ENCODE peak calls at places on chromosomes 2 and 18, in five cellular contexts. F, S, A, V and O are unnamed samples.

GRCh38 chr2:234548720-234549420 is 52.0 kb upstream of the ARL4C start:
- DNase-seq in S (no peak), F (no peak), A (peak), V (no peak), O (no peak)

GRCh38 chr2:60554649-60555065 is 1.2 kb upstream of the BCL11A start:
- DNase-seq in F (no peak), S (no peak), V (peak), A (no peak), O (no peak)

GRCh38 chr2:184371641-184372040 is 226.7 kb upstream of the ZNF804A start:
- DNase-seq in F (no peak), A (peak), V (no peak), S (no peak), O (no peak)

GRCh38 chr2:29040552-29040951 is 33.8 kb downstream of the PCARE start:
- DNase-seq in V (no peak), F (no peak), S (no peak), A (no peak), O (no peak)

GRCh38 chr2:143551946-143552655 is 422.9 kb downstream of the ARHGAP15 start:
- DNase-seq in V (peak), S (no peak), F (no peak), A (no peak), O (no peak)

GRCh38 chr2:178225011-178225817 is 30.9 kb downstream of the OSBPL6 start:
- DNase-seq in F (no peak), S (peak), V (no peak), A (peak), O (no peak)

GRCh38 chr2:80001704-80002103 is 302.8 kb downstream of the LRRTM1 start:
- DNase-seq in V (no peak), S (peak), F (no peak), A (peak), O (no peak)

GRCh38 chr2:113173563-113174368 is at the start of gene PSD4:
- DNase-seq in F (peak), V (no peak), A (no peak), S (no peak), O (peak)

GRCh38 chr2:85541753-85542457 is 2.9 kb downstream of the MAT2A start:
- DNase-seq in A (no peak), F (no peak), S (no peak), V (no peak), O (no peak)

GRCh38 chr2:231427116-231427515 is 31.6 kb downstream of the B3GNT7 start:
- DNase-seq in F (no peak), A (no peak), S (no peak), V (no peak), O (no peak)

GRCh38 chr18:46343940-46344372 is 239.8 kb downstream of the HAUS1 start:
- DNase-seq in V (peak), S (no peak), A (no peak), F (no peak), O (peak)

GRCh38 chr2:70964596-70965386 is 13.6 kb upstream of the ANKRD53 start:
- DNase-seq in F (peak), A (peak), S (no peak), V (peak), O (peak)

GRCh38 chr2:101546376-101547058 is 71.6 kb upstream of the RFX8 start:
- DNase-seq in F (no peak), V (no peak), A (peak), S (no peak), O (no peak)

GRCh38 chr18:65990944-65991708 is 240.3 kb downstream of the CDH7 start:
- DNase-seq in A (no peak), V (no peak), S (no peak), F (no peak), O (no peak)

GRCh38 chr2:217186565-217187218 is 326.8 kb upstream of the TNP1 start:
- DNase-seq in S (no peak), A (no peak), V (no peak), F (no peak), O (no peak)

GRCh38 chr18:67783215-67783946 is 266.9 kb upstream of the DSEL start:
- DNase-seq in F (no peak), S (peak), V (no peak), A (peak), O (no peak)

GRCh38 chr2:228065686-228066085 is 115.8 kb downstream of the SPHKAP start:
- DNase-seq in A (no peak), V (no peak), S (no peak), F (no peak), O (no peak)

GRCh38 chr2:54522624-54523281 is 66.6 kb downstream of the SPTBN1 start:
- DNase-seq in F (peak), V (peak), A (peak), S (no peak), O (peak)

GRCh38 chr2:70248810-70249438 is 496 bp upstream of the TIA1 start:
- DNase-seq in A (peak), F (peak), S (no peak), V (no peak), O (no peak)

GRCh38 chr18:78876868-78877267 is 102.8 kb upstream of the SALL3 start:
- DNase-seq in V (no peak), S (no peak), F (no peak), A (no peak), O (no peak)

GRCh38 chr2:57859755-57860154 is 186.9 kb upstream of the VRK2 start:
- DNase-seq in V (no peak), F (no peak), A (no peak), S (no peak), O (no peak)

GRCh38 chr2:33238111-33238510 is 238.3 kb upstream of the RASGRP3 start:
- DNase-seq in V (no peak), S (no peak), A (peak), F (no peak), O (no peak)

GRCh38 chr2:95342556-95343320 is 45.6 kb downstream of the KCNIP3 start:
- DNase-seq in A (no peak), V (no peak), F (no peak), S (no peak), O (no peak)

GRCh38 chr18:74116628-74117554 is 30.7 kb downstream of the FBXO15 start:
- DNase-seq in A (peak), S (peak), F (no peak), V (peak), O (no peak)

GRCh38 chr18:35939166-35939565 is 33.3 kb upstream of the RMP24 start:
- DNase-seq in A (peak), S (no peak), V (peak), F (no peak), O (no peak)

GRCh38 chr2:46837112-46837454 is 78.5 kb downstream of the MCFD2 start:
- DNase-seq in F (no peak), S (no peak), A (no peak), V (no peak), O (no peak)

GRCh38 chr2:231673348-231673770 is 35.0 kb upstream of the PTMA start:
- DNase-seq in F (no peak), V (peak), S (no peak), A (peak), O (no peak)

GRCh38 chr18:12745095-12745820 is 42.4 kb downstream of the PSMG2 start:
- DNase-seq in V (no peak), S (no peak), A (no peak), F (no peak), O (no peak)